ENCODE peak calls at places on chromosomes 16 and 17, in ten cellular contexts. M is CD8-positive, alpha-beta T cell; R is neural progenitor cell; U is fibroblast of the aortic adventitia; H is heart left ventricle; C is sigmoid colon; I is mucosa of descending colon; A is tibial nerve; J is AG04450; Y is uterus. B is an unnamed sample.

GRCh38 chr17:13031718-13032350 is 14.0 kb upstream of the ELAC2 start:
- DNase-seq in M (peak), R (peak), U (peak), H (no peak), C (peak), I (peak), A (peak), J (peak), Y (peak), B (no peak)

GRCh38 chr17:9875441-9875840 is 29.6 kb downstream of the RCVRN start:
- DNase-seq in M (no peak), R (peak), U (peak), H (no peak), C (no peak), I (peak), A (no peak), J (no peak), Y (peak), B (peak)

GRCh38 chr16:24036614-24037013 is 200.8 kb downstream of the PRKCB start:
- DNase-seq in M (peak), R (peak), U (peak), H (no peak), C (no peak), I (peak), A (peak), J (no peak), Y (peak), B (no peak)

GRCh38 chr16:21656795-21657768 is 4.7 kb upstream of the IGSF6 start:
- DNase-seq in M (peak), R (peak), U (peak), H (no peak), C (no peak), I (peak), A (peak), J (no peak), Y (no peak), B (no peak)

GRCh38 chr17:42563543-42563942 is 1.6 kb downstream of the COASY start:
- DNase-seq in M (no peak), R (no peak), U (no peak), H (no peak), C (no peak), I (no peak), A (no peak), J (no peak), Y (no peak), B (no peak)

GRCh38 chr17:65455972-65456343 is 105.5 kb downstream of the AXIN2 start:
- DNase-seq in M (peak), R (peak), U (peak), H (no peak), C (no peak), I (peak), A (no peak), J (no peak), Y (peak), B (no peak)

GRCh38 chr17:61393904-61394629 is 5.6 kb upstream of the TBX2 start:
- DNase-seq in M (no peak), R (peak), U (no peak), H (peak), C (no peak), I (no peak), A (no peak), J (no peak), Y (no peak), B (no peak)

GRCh38 chr16:89123831-89124100 is 30.1 kb downstream of the ACSF3 start:
- DNase-seq in M (no peak), R (no peak), U (no peak), H (peak), C (no peak), I (no peak), A (no peak), J (no peak), Y (no peak), B (no peak)

GRCh38 chr17:69605571-69605970 is 191.1 kb downstream of the MAP2K6 start:
- DNase-seq in M (no peak), R (no peak), U (no peak), H (no peak), C (no peak), I (no peak), A (no peak), J (no peak), Y (no peak), B (no peak)

GRCh38 chr16:48879173-48879926 is 269.4 kb upstream of the N4BP1 start:
- DNase-seq in M (no peak), R (no peak), U (no peak), H (no peak), C (no peak), I (no peak), A (no peak), J (no peak), Y (no peak), B (no peak)

GRCh38 chr17:78383725-78384471 is 5.4 kb downstream of the PGS1 start:
- DNase-seq in M (peak), R (no peak), U (peak), H (peak), C (peak), I (peak), A (peak), J (peak), Y (peak), B (peak)

GRCh38 chr17:79792984-79793923 is 3.6 kb downstream of the CBX8 start:
- DNase-seq in M (no peak), R (peak), U (peak), H (peak), C (no peak), I (no peak), A (no peak), J (peak), Y (no peak), B (no peak)

GRCh38 chr16:10961231-10961630 is 16.9 kb downstream of the CLEC16A start:
- DNase-seq in M (no peak), R (no peak), U (peak), H (no peak), C (peak), I (no peak), A (no peak), J (peak), Y (no peak), B (no peak)

GRCh38 chr17:81429813-81430510 is 34.7 kb downstream of the BAHCC1 start:
- DNase-seq in M (no peak), R (peak), U (peak), H (no peak), C (no peak), I (no peak), A (no peak), J (no peak), Y (peak), B (no peak)
- H3K4me3 ChIP-seq in M (no peak), R (no peak), U (no peak), H (peak), C (peak), I (no peak), A (no peak), J (no peak), Y (no peak), B (peak)

GRCh38 chr16:57299009-57299718 is 14.7 kb upstream of the PLLP start:
- DNase-seq in M (no peak), R (no peak), U (no peak), H (peak), C (peak), I (peak), A (no peak), J (peak), Y (peak), B (peak)
- TF ChIP-seq CTCF in M (no peak), R (no peak), U (no peak), H (no peak), C (no peak), I (no peak), A (no peak), J (peak), Y (no peak), B (peak)

DNA sequence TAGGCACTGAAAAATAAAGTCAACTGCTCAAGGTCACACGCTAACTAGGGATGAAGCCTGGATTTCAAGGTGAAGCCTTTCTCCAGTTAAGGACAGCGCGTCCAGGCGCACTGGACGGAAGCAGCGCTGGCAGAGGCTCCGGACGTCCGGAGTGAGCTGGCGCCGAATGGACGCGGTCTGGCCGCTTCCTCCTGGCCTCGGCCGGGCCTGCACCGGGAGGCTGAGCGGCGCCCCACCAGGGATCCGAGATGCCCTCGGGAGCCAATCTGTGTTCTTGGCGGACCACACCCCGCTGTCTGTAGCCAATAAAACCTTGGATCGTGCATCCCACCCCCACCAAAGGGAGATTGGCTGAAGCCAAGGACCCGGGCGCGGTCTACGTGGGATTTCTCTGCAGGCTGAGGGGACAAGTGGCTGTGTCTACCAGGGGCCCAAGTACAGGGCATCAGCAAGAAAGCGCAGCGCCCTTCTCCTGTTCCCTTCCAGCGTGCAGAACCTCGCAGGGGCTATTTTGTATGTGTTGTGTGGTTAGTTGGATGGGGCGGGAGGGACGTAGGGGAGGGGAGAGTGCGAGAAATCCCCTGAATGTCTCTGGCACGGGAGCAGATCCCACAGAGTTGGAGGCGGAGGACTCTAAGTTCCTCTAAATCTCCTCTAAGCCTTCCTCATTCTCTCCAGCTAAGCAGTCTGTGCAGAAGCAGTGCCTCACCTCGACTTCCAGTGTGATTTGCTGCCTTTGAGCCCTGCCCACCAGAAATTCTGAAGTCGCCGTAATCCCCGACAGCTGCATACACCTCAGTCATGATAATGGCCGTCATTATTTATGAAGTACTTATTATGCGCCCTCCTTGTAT is 2.5 kb upstream of the AKAP10 start:
- DNase-seq in M (no peak), R (peak), U (no peak), H (peak), C (no peak), I (peak), A (no peak), J (no peak), Y (no peak), B (no peak)
- H3K4me3 ChIP-seq in M (no peak), R (peak), U (no peak), H (peak), C (no peak), I (no peak), A (no peak), J (no peak), Y (no peak), B (peak)

DNA sequence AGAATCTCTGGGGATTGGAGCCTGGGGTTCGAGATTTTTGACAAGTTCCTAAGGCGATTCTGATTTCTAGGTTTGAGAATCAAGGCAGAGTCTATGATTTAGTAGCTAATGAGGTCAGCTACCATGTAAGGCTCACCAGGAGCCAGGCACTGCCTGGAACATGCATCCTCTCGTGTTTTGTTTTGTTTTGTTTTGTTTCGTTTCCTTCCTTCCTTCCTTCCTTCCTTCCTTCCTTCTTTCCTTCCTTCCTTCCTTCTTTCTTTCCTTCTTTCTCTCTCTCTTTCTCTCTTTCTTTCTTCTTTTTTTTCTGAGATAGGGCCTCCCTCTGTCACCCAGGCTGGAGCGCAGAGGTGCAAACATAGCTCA is 39.1 kb downstream of the SRCIN1 start:
- DNase-seq in M (no peak), R (no peak), U (no peak), H (no peak), C (no peak), I (no peak), A (no peak), J (no peak), Y (no peak), B (no peak)
- TF ChIP-seq CTCF in M (no peak), R (no peak), U (no peak), H (no peak), C (no peak), I (no peak), A (no peak), J (no peak), Y (no peak), B (no peak)

GRCh38 chr17:29159286-29159860 is 20.8 kb downstream of the MYO18A start:
- DNase-seq in M (no peak), R (no peak), U (no peak), H (no peak), C (no peak), I (no peak), A (no peak), J (no peak), Y (no peak), B (no peak)
- H3K4me3 ChIP-seq in M (no peak), R (no peak), U (no peak), H (no peak), C (no peak), I (no peak), A (no peak), J (no peak), Y (no peak), B (peak)

GRCh38 chr16:4298761-4299522 is 16.9 kb upstream of the GLIS2 start:
- DNase-seq in M (no peak), R (peak), U (peak), H (peak), C (peak), I (peak), A (no peak), J (peak), Y (peak), B (no peak)
- TF ChIP-seq CTCF in M (no peak), R (no peak), U (no peak), H (no peak), C (no peak), I (no peak), A (no peak), J (no peak), Y (no peak), B (no peak)

DNA sequence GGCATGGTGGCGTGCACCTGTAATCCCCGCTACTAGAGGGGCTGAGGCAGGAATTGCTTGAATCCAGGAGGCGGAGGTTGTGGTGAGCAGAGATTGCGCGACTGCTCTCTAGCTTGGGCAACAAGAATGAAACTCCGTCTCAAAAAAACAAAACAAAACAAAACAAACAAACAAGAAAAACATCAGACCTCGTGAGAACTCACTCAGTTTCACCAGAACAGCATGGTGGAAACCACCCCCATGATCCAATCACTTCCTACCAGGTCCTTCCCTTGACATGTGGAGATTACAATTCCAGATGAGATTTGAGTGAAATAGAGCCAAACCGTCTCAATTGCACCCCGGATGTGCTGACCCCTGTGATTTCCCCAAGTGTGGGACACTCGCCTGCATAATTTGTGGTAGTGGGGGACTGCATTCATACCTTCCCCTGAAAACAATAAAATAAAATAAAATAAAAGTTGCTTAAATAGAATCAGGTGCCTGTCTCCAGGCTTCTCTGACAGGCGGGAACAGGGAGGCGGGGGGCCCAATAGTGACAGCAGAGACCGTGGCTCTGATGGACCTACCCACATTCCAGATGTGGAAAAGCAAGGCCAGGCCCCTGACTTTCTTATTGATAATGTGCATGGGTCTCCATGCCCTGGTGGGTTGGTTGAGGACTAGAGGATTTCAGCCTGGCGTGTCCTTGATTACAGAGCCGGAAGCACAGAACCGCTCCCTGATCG is 13.1 kb downstream of the ZSCAN10 start:
- DNase-seq in M (no peak), R (no peak), U (no peak), H (no peak), C (no peak), I (no peak), A (no peak), J (no peak), Y (no peak), B (no peak)
- H3K4me3 ChIP-seq in M (no peak), R (no peak), U (no peak), H (peak), C (peak), I (no peak), A (no peak), J (no peak), Y (peak), B (peak)

GRCh38 chr16:66581246-66581952 is 2.1 kb downstream of the CMTM2 start:
- DNase-seq in M (no peak), R (no peak), U (peak), H (no peak), C (no peak), I (no peak), A (no peak), J (no peak), Y (no peak), B (no peak)

GRCh38 chr16:66576306-66576705 is 3.0 kb upstream of the CMTM2 start:
- DNase-seq in M (no peak), R (no peak), U (peak), H (no peak), C (no peak), I (no peak), A (peak), J (no peak), Y (no peak), B (no peak)

GRCh38 chr16:66578596-66579531 is at the start of gene CMTM2:
- DNase-seq in M (peak), R (no peak), U (no peak), H (peak), C (no peak), I (no peak), A (no peak), J (no peak), Y (no peak), B (no peak)

GRCh38 chr16:66585477-66586239 is 6.4 kb downstream of the CMTM2 start:
- DNase-seq in M (no peak), R (no peak), U (no peak), H (no peak), C (no peak), I (no peak), A (no peak), J (no peak), Y (no peak), B (no peak)

DNA sequence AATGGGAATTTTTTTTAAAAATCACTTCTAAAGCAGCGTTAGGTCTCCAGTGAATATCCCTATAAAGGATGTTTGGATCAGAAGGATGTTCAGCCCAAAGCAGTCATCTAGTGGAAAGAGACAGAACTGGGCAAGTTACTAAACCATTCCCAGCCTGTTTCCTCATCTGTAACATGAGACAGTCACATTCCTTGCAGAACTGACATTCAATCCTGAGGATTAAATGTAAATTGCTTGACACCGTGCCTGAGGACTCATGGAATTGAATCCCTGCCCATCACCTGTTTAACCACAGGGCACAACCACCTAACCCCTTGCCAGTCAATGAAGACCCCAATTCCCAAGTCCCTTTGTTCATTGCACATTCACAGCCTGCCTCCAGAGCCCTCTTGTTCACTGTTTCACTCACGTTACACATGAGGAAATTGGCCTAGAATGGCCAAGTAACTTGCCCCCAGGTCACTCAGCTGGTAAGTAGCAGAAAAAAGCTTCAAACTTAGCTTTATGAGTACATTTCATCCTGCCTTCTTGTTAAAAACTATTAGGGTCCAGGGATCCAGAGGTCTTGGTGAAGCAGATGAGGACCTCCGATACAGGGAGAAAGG is 1.4 kb downstream of the CMTM2 start:
- DNase-seq in M (no peak), R (peak), U (peak), H (no peak), C (no peak), I (no peak), A (no peak), J (peak), Y (no peak), B (no peak)
- TF ChIP-seq CTCF in M (no peak), R (no peak), U (peak), H (no peak), C (no peak), I (no peak), A (no peak), J (peak), Y (no peak), B (no peak)

DNA sequence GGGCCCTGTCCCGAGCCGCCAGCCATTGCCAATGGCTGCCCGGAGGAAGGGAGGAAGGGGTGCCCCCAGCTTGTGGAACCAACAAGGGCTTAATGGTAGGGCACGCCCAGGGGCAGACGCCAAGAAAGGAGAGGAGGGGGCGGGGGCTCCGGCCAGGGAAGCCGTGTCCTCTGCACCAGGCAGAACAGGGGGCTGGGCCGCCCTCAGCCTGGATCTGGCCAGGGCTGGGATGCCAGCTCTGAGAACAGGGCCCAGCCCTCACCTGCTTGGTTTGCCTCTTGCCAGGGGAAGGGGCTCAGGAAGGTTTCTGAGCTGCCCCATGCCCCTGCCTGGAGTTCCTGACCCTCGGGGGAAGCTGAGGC is 35.8 kb upstream of the SLC38A10 start:
- DNase-seq in M (no peak), R (no peak), U (no peak), H (no peak), C (no peak), I (no peak), A (no peak), J (no peak), Y (no peak), B (no peak)
- H3K4me3 ChIP-seq in M (no peak), R (no peak), U (no peak), H (no peak), C (no peak), I (no peak), A (no peak), J (no peak), Y (no peak), B (no peak)

B was measured in coronary artery.